ENCODE peak calls at places on chromosomes 11 and 22, in ten cellular contexts. One of them, this sample, is unnamed.

GRCh38 chr22:27624705-27625104 is 176.9 kb downstream of the MN1 start:
- DNase-seq in prostate gland: no peak
- DNase-seq in OCI-LY7: no peak
- DNase-seq in upper lobe of left lung: no peak
- DNase-seq in esophagus squamous epithelium: no peak
- DNase-seq in BJ: no peak
- DNase-seq in heart right ventricle: no peak
- DNase-seq in stomach: no peak
- DNase-seq in psoas muscle: no peak
- DNase-seq in right lobe of liver: no peak
- DNase-seq in this sample: no peak

GRCh38 chr11:6640985-6641701 is 14.5 kb downstream of the DCHS1 start:
- DNase-seq in prostate gland: no peak
- DNase-seq in OCI-LY7: no peak
- DNase-seq in upper lobe of left lung: no peak
- DNase-seq in esophagus squamous epithelium: no peak
- DNase-seq in BJ: no peak
- DNase-seq in heart right ventricle: no peak
- DNase-seq in stomach: no peak
- DNase-seq in psoas muscle: no peak
- DNase-seq in right lobe of liver: no peak
- DNase-seq in this sample: no peak

GRCh38 chr11:118918128-118918685 is 7.5 kb downstream of the BCL9L start:
- DNase-seq in prostate gland: peak; percentile 72
- DNase-seq in OCI-LY7: no peak
- DNase-seq in upper lobe of left lung: peak; percentile 77
- DNase-seq in esophagus squamous epithelium: no peak
- DNase-seq in BJ: peak; percentile 87
- DNase-seq in heart right ventricle: peak; percentile 80
- DNase-seq in stomach: peak; percentile 78
- DNase-seq in psoas muscle: peak; percentile 88
- DNase-seq in right lobe of liver: peak; percentile 80
- DNase-seq in this sample: peak; percentile 74

GRCh38 chr11:3796796-3797328 is 492 bp downstream of the NUP98 start:
- DNase-seq in prostate gland: no peak
- DNase-seq in OCI-LY7: no peak
- DNase-seq in upper lobe of left lung: no peak
- DNase-seq in esophagus squamous epithelium: no peak
- DNase-seq in BJ: no peak
- DNase-seq in heart right ventricle: no peak
- DNase-seq in stomach: no peak
- DNase-seq in psoas muscle: no peak
- DNase-seq in right lobe of liver: no peak
- DNase-seq in this sample: no peak

GRCh38 chr22:39301926-39302325 is 17.5 kb downstream of the RPL3 start:
- DNase-seq in prostate gland: no peak
- DNase-seq in OCI-LY7: no peak
- DNase-seq in upper lobe of left lung: no peak
- DNase-seq in esophagus squamous epithelium: no peak
- DNase-seq in BJ: no peak
- DNase-seq in heart right ventricle: no peak
- DNase-seq in stomach: no peak
- DNase-seq in psoas muscle: no peak
- DNase-seq in right lobe of liver: no peak
- DNase-seq in this sample: no peak

GRCh38 chr22:36360011-36360410 is 27.8 kb downstream of the MYH9 start:
- DNase-seq in prostate gland: no peak
- DNase-seq in OCI-LY7: no peak
- DNase-seq in upper lobe of left lung: no peak
- DNase-seq in esophagus squamous epithelium: no peak
- DNase-seq in BJ: no peak
- DNase-seq in heart right ventricle: no peak
- DNase-seq in stomach: no peak
- DNase-seq in psoas muscle: no peak
- DNase-seq in right lobe of liver: no peak
- DNase-seq in this sample: no peak

GRCh38 chr11:61507962-61508824 is at the start of gene LRRC10B:
- DNase-seq in prostate gland: no peak
- DNase-seq in OCI-LY7: no peak
- DNase-seq in upper lobe of left lung: peak; percentile 35
- DNase-seq in esophagus squamous epithelium: no peak
- DNase-seq in BJ: no peak
- DNase-seq in heart right ventricle: no peak
- DNase-seq in stomach: no peak
- DNase-seq in psoas muscle: peak; percentile 33
- DNase-seq in right lobe of liver: no peak
- DNase-seq in this sample: peak; percentile 71

GRCh38 chr11:83818349-83818748 is 532.2 kb upstream of the CCDC90B start:
- DNase-seq in prostate gland: no peak
- DNase-seq in OCI-LY7: no peak
- DNase-seq in upper lobe of left lung: no peak
- DNase-seq in esophagus squamous epithelium: no peak
- DNase-seq in BJ: no peak
- DNase-seq in heart right ventricle: no peak
- DNase-seq in stomach: no peak
- DNase-seq in psoas muscle: no peak
- DNase-seq in right lobe of liver: no peak
- DNase-seq in this sample: no peak

GRCh38 chr11:134625631-134626030 is 213.6 kb upstream of the B3GAT1 start:
- DNase-seq in prostate gland: no peak
- DNase-seq in OCI-LY7: no peak
- DNase-seq in upper lobe of left lung: no peak
- DNase-seq in esophagus squamous epithelium: no peak
- DNase-seq in BJ: no peak
- DNase-seq in heart right ventricle: no peak
- DNase-seq in stomach: no peak
- DNase-seq in psoas muscle: no peak
- DNase-seq in right lobe of liver: no peak
- DNase-seq in this sample: no peak

GRCh38 chr11:2093575-2094353 is 45.4 kb downstream of the IGF2 start:
- DNase-seq in prostate gland: peak; percentile 43
- DNase-seq in OCI-LY7: no peak
- DNase-seq in upper lobe of left lung: no peak
- DNase-seq in esophagus squamous epithelium: no peak
- DNase-seq in BJ: no peak
- DNase-seq in heart right ventricle: peak; percentile 45
- DNase-seq in stomach: peak; percentile 40
- DNase-seq in psoas muscle: peak; percentile 70
- DNase-seq in right lobe of liver: peak; percentile 80
- DNase-seq in this sample: no peak

GRCh38 chr22:20132686-20133246 is 1.2 kb downstream of the ZDHHC8 start:
- DNase-seq in prostate gland: no peak
- DNase-seq in OCI-LY7: no peak
- DNase-seq in upper lobe of left lung: no peak
- DNase-seq in esophagus squamous epithelium: no peak
- DNase-seq in BJ: no peak
- DNase-seq in heart right ventricle: no peak
- DNase-seq in stomach: no peak
- DNase-seq in psoas muscle: no peak
- DNase-seq in right lobe of liver: no peak
- DNase-seq in this sample: no peak

GRCh38 chr11:128517457-128518230 is 69.7 kb downstream of the ETS1 start:
- DNase-seq in prostate gland: no peak
- DNase-seq in OCI-LY7: peak; percentile 45
- DNase-seq in upper lobe of left lung: no peak
- DNase-seq in esophagus squamous epithelium: no peak
- DNase-seq in BJ: peak; percentile 44
- DNase-seq in heart right ventricle: no peak
- DNase-seq in stomach: no peak
- DNase-seq in psoas muscle: no peak
- DNase-seq in right lobe of liver: no peak
- DNase-seq in this sample: no peak

GRCh38 chr11:40425168-40425567 is 1034.3 kb downstream of the LRRC4C start:
- DNase-seq in prostate gland: no peak
- DNase-seq in OCI-LY7: no peak
- DNase-seq in upper lobe of left lung: no peak
- DNase-seq in esophagus squamous epithelium: no peak
- DNase-seq in BJ: no peak
- DNase-seq in heart right ventricle: no peak
- DNase-seq in stomach: no peak
- DNase-seq in psoas muscle: no peak
- DNase-seq in right lobe of liver: no peak
- DNase-seq in this sample: no peak

GRCh38 chr11:113376156-113376555 is 11.4 kb upstream of the ANKK1 start:
- DNase-seq in prostate gland: no peak
- DNase-seq in OCI-LY7: no peak
- DNase-seq in upper lobe of left lung: no peak
- DNase-seq in esophagus squamous epithelium: no peak
- DNase-seq in BJ: no peak
- DNase-seq in heart right ventricle: no peak
- DNase-seq in stomach: no peak
- DNase-seq in psoas muscle: no peak
- DNase-seq in right lobe of liver: no peak
- DNase-seq in this sample: no peak

GRCh38 chr11:39664023-39664422 is 1795.4 kb downstream of the LRRC4C start:
- DNase-seq in prostate gland: no peak
- DNase-seq in OCI-LY7: no peak
- DNase-seq in upper lobe of left lung: no peak
- DNase-seq in esophagus squamous epithelium: no peak
- DNase-seq in BJ: no peak
- DNase-seq in heart right ventricle: no peak
- DNase-seq in stomach: no peak
- DNase-seq in psoas muscle: no peak
- DNase-seq in right lobe of liver: no peak
- DNase-seq in this sample: no peak

GRCh38 chr11:88886796-88887195 is 179.0 kb downstream of the GRM5 start:
- DNase-seq in prostate gland: no peak
- DNase-seq in OCI-LY7: peak; percentile 76
- DNase-seq in upper lobe of left lung: no peak
- DNase-seq in esophagus squamous epithelium: no peak
- DNase-seq in BJ: no peak
- DNase-seq in heart right ventricle: no peak
- DNase-seq in stomach: no peak
- DNase-seq in psoas muscle: no peak
- DNase-seq in right lobe of liver: no peak
- DNase-seq in this sample: no peak

GRCh38 chr11:6319001-6319878 is 1.1 kb downstream of the CAVIN3 start:
- DNase-seq in prostate gland: no peak
- DNase-seq in OCI-LY7: no peak
- DNase-seq in upper lobe of left lung: peak; percentile 47
- DNase-seq in esophagus squamous epithelium: no peak
- DNase-seq in BJ: no peak
- DNase-seq in heart right ventricle: peak; percentile 59
- DNase-seq in stomach: peak; percentile 40
- DNase-seq in psoas muscle: peak; percentile 56
- DNase-seq in right lobe of liver: peak; percentile 46
- DNase-seq in this sample: peak; percentile 65

GRCh38 chr11:36149538-36150242 is 139.5 kb downstream of the COMMD9 start:
- DNase-seq in prostate gland: peak; percentile 27
- DNase-seq in OCI-LY7: no peak
- DNase-seq in upper lobe of left lung: peak; percentile 78
- DNase-seq in esophagus squamous epithelium: no peak
- DNase-seq in BJ: peak; percentile 88
- DNase-seq in heart right ventricle: peak; percentile 23
- DNase-seq in stomach: peak; percentile 33
- DNase-seq in psoas muscle: peak; percentile 54
- DNase-seq in right lobe of liver: peak; percentile 37
- DNase-seq in this sample: peak; percentile 43
- TF ChIP-seq CTCF in prostate gland: peak; percentile 23
- TF ChIP-seq CTCF in OCI-LY7: peak; percentile 46
- TF ChIP-seq CTCF in upper lobe of left lung: peak; percentile 15
- TF ChIP-seq CTCF in esophagus squamous epithelium: peak; percentile 50
- TF ChIP-seq CTCF in BJ: peak; percentile 52
- TF ChIP-seq CTCF in heart right ventricle: no peak
- TF ChIP-seq CTCF in stomach: no peak
- TF ChIP-seq CTCF in psoas muscle: peak; percentile 45
- TF ChIP-seq CTCF in right lobe of liver: peak; percentile 39
- TF ChIP-seq CTCF in this sample: peak; percentile 29

GRCh38 chr11:62885137-62885536 is 4.4 kb downstream of the SLC3A2 start:
- DNase-seq in prostate gland: no peak
- DNase-seq in OCI-LY7: no peak
- DNase-seq in upper lobe of left lung: no peak
- DNase-seq in esophagus squamous epithelium: no peak
- DNase-seq in BJ: no peak
- DNase-seq in heart right ventricle: no peak
- DNase-seq in stomach: no peak
- DNase-seq in psoas muscle: no peak
- DNase-seq in right lobe of liver: no peak
- DNase-seq in this sample: no peak

GRCh38 chr11:62892077-62892922 is 11.6 kb downstream of the SLC3A2 start:
- DNase-seq in prostate gland: no peak
- DNase-seq in OCI-LY7: no peak
- DNase-seq in upper lobe of left lung: no peak
- DNase-seq in esophagus squamous epithelium: no peak
- DNase-seq in BJ: no peak
- DNase-seq in heart right ventricle: no peak
- DNase-seq in stomach: no peak
- DNase-seq in psoas muscle: no peak
- DNase-seq in right lobe of liver: no peak
- DNase-seq in this sample: no peak

GRCh38 chr11:62888406-62888805 is 7.7 kb downstream of the SLC3A2 start:
- DNase-seq in prostate gland: no peak
- DNase-seq in OCI-LY7: no peak
- DNase-seq in upper lobe of left lung: no peak
- DNase-seq in esophagus squamous epithelium: no peak
- DNase-seq in BJ: no peak
- DNase-seq in heart right ventricle: no peak
- DNase-seq in stomach: no peak
- DNase-seq in psoas muscle: no peak
- DNase-seq in right lobe of liver: no peak
- DNase-seq in this sample: no peak

GRCh38 chr11:62889484-62890437 is 9.1 kb downstream of the SLC3A2 start:
- DNase-seq in prostate gland: no peak
- DNase-seq in OCI-LY7: no peak
- DNase-seq in upper lobe of left lung: no peak
- DNase-seq in esophagus squamous epithelium: no peak
- DNase-seq in BJ: no peak
- DNase-seq in heart right ventricle: no peak
- DNase-seq in stomach: no peak
- DNase-seq in psoas muscle: no peak
- DNase-seq in right lobe of liver: no peak
- DNase-seq in this sample: no peak

GRCh38 chr11:62889126-62889483 is 8.4 kb downstream of the SLC3A2 start:
- DNase-seq in prostate gland: no peak
- DNase-seq in OCI-LY7: no peak
- DNase-seq in upper lobe of left lung: no peak
- DNase-seq in esophagus squamous epithelium: no peak
- DNase-seq in BJ: no peak
- DNase-seq in heart right ventricle: no peak
- DNase-seq in stomach: no peak
- DNase-seq in psoas muscle: no peak
- DNase-seq in right lobe of liver: no peak
- DNase-seq in this sample: no peak
- H3K36me3 ChIP-seq in prostate gland: peaks cover 42% of the 10 kb centered on the region
- H3K36me3 ChIP-seq in OCI-LY7: peaks cover 62% of the 10 kb centered on the region
- H3K36me3 ChIP-seq in upper lobe of left lung: peaks cover 39% of the 10 kb centered on the region
- H3K36me3 ChIP-seq in esophagus squamous epithelium: peaks cover 52% of the 10 kb centered on the region
- H3K36me3 ChIP-seq in BJ: peaks cover 32% of the 10 kb centered on the region
- H3K36me3 ChIP-seq in heart right ventricle: peaks cover 48% of the 10 kb centered on the region
- H3K36me3 ChIP-seq in stomach: peaks cover 59% of the 10 kb centered on the region
- H3K36me3 ChIP-seq in psoas muscle: peaks cover 13% of the 10 kb centered on the region
- H3K36me3 ChIP-seq in right lobe of liver: peaks cover 53% of the 10 kb centered on the region
- H3K36me3 ChIP-seq in this sample: peaks cover 57% of the 10 kb centered on the region

GRCh38 chr22:29352778-29353177 is 35.6 kb downstream of the AP1B1 start:
- DNase-seq in prostate gland: no peak
- DNase-seq in OCI-LY7: no peak
- DNase-seq in upper lobe of left lung: no peak
- DNase-seq in esophagus squamous epithelium: no peak
- DNase-seq in BJ: no peak
- DNase-seq in heart right ventricle: no peak
- DNase-seq in stomach: no peak
- DNase-seq in psoas muscle: no peak
- DNase-seq in right lobe of liver: no peak
- DNase-seq in this sample: peak; percentile 3
- H3K4me3 ChIP-seq in prostate gland: no peak overlapping the region
- H3K4me3 ChIP-seq in OCI-LY7: no peak overlapping the region
- H3K4me3 ChIP-seq in upper lobe of left lung: no peak overlapping the region
- H3K4me3 ChIP-seq in esophagus squamous epithelium: no peak overlapping the region
- H3K4me3 ChIP-seq in BJ: no peak overlapping the region
- H3K4me3 ChIP-seq in heart right ventricle: no peak overlapping the region
- H3K4me3 ChIP-seq in stomach: no peak overlapping the region
- H3K4me3 ChIP-seq in psoas muscle: no peak overlapping the region
- H3K4me3 ChIP-seq in right lobe of liver: no peak overlapping the region
- H3K4me3 ChIP-seq in this sample: no peak overlapping the region

GRCh38 chr11:4991066-4991465 is 3.6 kb upstream of the OR51L1 start:
- DNase-seq in prostate gland: no peak
- DNase-seq in OCI-LY7: no peak
- DNase-seq in upper lobe of left lung: no peak
- DNase-seq in esophagus squamous epithelium: no peak
- DNase-seq in BJ: no peak
- DNase-seq in heart right ventricle: no peak
- DNase-seq in stomach: no peak
- DNase-seq in psoas muscle: no peak
- DNase-seq in right lobe of liver: no peak
- DNase-seq in this sample: no peak
- TF ChIP-seq CTCF in prostate gland: no peak
- TF ChIP-seq CTCF in OCI-LY7: peak; percentile 45
- TF ChIP-seq CTCF in upper lobe of left lung: no peak
- TF ChIP-seq CTCF in esophagus squamous epithelium: no peak
- TF ChIP-seq CTCF in BJ: peak; percentile 31
- TF ChIP-seq CTCF in heart right ventricle: no peak
- TF ChIP-seq CTCF in stomach: no peak
- TF ChIP-seq CTCF in psoas muscle: no peak
- TF ChIP-seq CTCF in right lobe of liver: no peak
- TF ChIP-seq CTCF in this sample: no peak